ENCODE peak calls at places on chromosome 22, in ten cellular contexts. One of them, this sample, is unnamed.

GRCh38 chr22:21931056-21931455 is 21.6 kb downstream of the PPM1F start:
- DNase-seq in upper lobe of right lung: no peak
- DNase-seq in psoas muscle: no peak
- DNase-seq in activated CD8-positive, alpha-beta memory T cell treated with anti-CD3 and anti-CD28 coated beads, Interleukin-2, amount 50 U/mL, for 4 hours: no peak
- DNase-seq in smooth muscle cell of the brain vasculature: no peak
- DNase-seq in heart left ventricle: no peak
- DNase-seq in adrenal gland: no peak
- DNase-seq in H54: no peak
- DNase-seq in stimulated activated CD8-positive, alpha-beta memory T cell treated with anti-CD3 and anti-CD28 coated beads, Interleukin-15, amount 100 ng/mL, for 4 hours: no peak
- DNase-seq in H9: no peak
- DNase-seq in this sample: no peak

GRCh38 chr22:39220897-39221850 is 23.6 kb downstream of the PDGFB start:
- DNase-seq in upper lobe of right lung: peak; percentile 36
- DNase-seq in psoas muscle: no peak
- DNase-seq in activated CD8-positive, alpha-beta memory T cell treated with anti-CD3 and anti-CD28 coated beads, Interleukin-2, amount 50 U/mL, for 4 hours: no peak
- DNase-seq in smooth muscle cell of the brain vasculature: no peak
- DNase-seq in heart left ventricle: peak; percentile 66
- DNase-seq in adrenal gland: no peak
- DNase-seq in H54: no peak
- DNase-seq in stimulated activated CD8-positive, alpha-beta memory T cell treated with anti-CD3 and anti-CD28 coated beads, Interleukin-15, amount 100 ng/mL, for 4 hours: no peak
- DNase-seq in H9: peak; percentile 5
- DNase-seq in this sample: no peak

GRCh38 chr22:30705710-30706651 is 11.3 kb downstream of the OSBP2 start:
- DNase-seq in upper lobe of right lung: no peak
- DNase-seq in psoas muscle: no peak
- DNase-seq in activated CD8-positive, alpha-beta memory T cell treated with anti-CD3 and anti-CD28 coated beads, Interleukin-2, amount 50 U/mL, for 4 hours: no peak
- DNase-seq in smooth muscle cell of the brain vasculature: no peak
- DNase-seq in heart left ventricle: no peak
- DNase-seq in adrenal gland: peak; percentile 72
- DNase-seq in H54: peak; percentile 15
- DNase-seq in stimulated activated CD8-positive, alpha-beta memory T cell treated with anti-CD3 and anti-CD28 coated beads, Interleukin-15, amount 100 ng/mL, for 4 hours: no peak
- DNase-seq in H9: no peak
- DNase-seq in this sample: no peak

GRCh38 chr22:36334081-36334831 is 53.5 kb downstream of the MYH9 start:
- DNase-seq in upper lobe of right lung: no peak
- DNase-seq in psoas muscle: no peak
- DNase-seq in activated CD8-positive, alpha-beta memory T cell treated with anti-CD3 and anti-CD28 coated beads, Interleukin-2, amount 50 U/mL, for 4 hours: no peak
- DNase-seq in smooth muscle cell of the brain vasculature: no peak
- DNase-seq in heart left ventricle: no peak
- DNase-seq in adrenal gland: no peak
- DNase-seq in H54: no peak
- DNase-seq in stimulated activated CD8-positive, alpha-beta memory T cell treated with anti-CD3 and anti-CD28 coated beads, Interleukin-15, amount 100 ng/mL, for 4 hours: no peak
- DNase-seq in H9: peak; percentile 79
- DNase-seq in this sample: no peak

GRCh38 chr22:30872282-30873041 is 96.1 kb downstream of the MORC2 start:
- DNase-seq in upper lobe of right lung: peak; percentile 58
- DNase-seq in psoas muscle: no peak
- DNase-seq in activated CD8-positive, alpha-beta memory T cell treated with anti-CD3 and anti-CD28 coated beads, Interleukin-2, amount 50 U/mL, for 4 hours: no peak
- DNase-seq in smooth muscle cell of the brain vasculature: no peak
- DNase-seq in heart left ventricle: peak; percentile 7
- DNase-seq in adrenal gland: no peak
- DNase-seq in H54: no peak
- DNase-seq in stimulated activated CD8-positive, alpha-beta memory T cell treated with anti-CD3 and anti-CD28 coated beads, Interleukin-15, amount 100 ng/mL, for 4 hours: no peak
- DNase-seq in H9: no peak
- DNase-seq in this sample: peak; percentile 39

GRCh38 chr22:41023299-41023623 is 69.1 kb upstream of the EP300 start:
- DNase-seq in upper lobe of right lung: no peak
- DNase-seq in psoas muscle: no peak
- DNase-seq in activated CD8-positive, alpha-beta memory T cell treated with anti-CD3 and anti-CD28 coated beads, Interleukin-2, amount 50 U/mL, for 4 hours: no peak
- DNase-seq in smooth muscle cell of the brain vasculature: no peak
- DNase-seq in heart left ventricle: no peak
- DNase-seq in adrenal gland: peak; percentile 14
- DNase-seq in H54: no peak
- DNase-seq in stimulated activated CD8-positive, alpha-beta memory T cell treated with anti-CD3 and anti-CD28 coated beads, Interleukin-15, amount 100 ng/mL, for 4 hours: no peak
- DNase-seq in H9: no peak
- DNase-seq in this sample: no peak

GRCh38 chr22:23762866-23763578 is at the start of gene C22orf15:
- DNase-seq in upper lobe of right lung: no peak
- DNase-seq in psoas muscle: peak; percentile 62
- DNase-seq in activated CD8-positive, alpha-beta memory T cell treated with anti-CD3 and anti-CD28 coated beads, Interleukin-2, amount 50 U/mL, for 4 hours: no peak
- DNase-seq in smooth muscle cell of the brain vasculature: no peak
- DNase-seq in heart left ventricle: no peak
- DNase-seq in adrenal gland: no peak
- DNase-seq in H54: peak; percentile 62
- DNase-seq in stimulated activated CD8-positive, alpha-beta memory T cell treated with anti-CD3 and anti-CD28 coated beads, Interleukin-15, amount 100 ng/mL, for 4 hours: no peak
- DNase-seq in H9: peak; percentile 77
- DNase-seq in this sample: no peak

GRCh38 chr22:17627961-17628303 is 617 bp downstream of the ATP6V1E1 start:
- DNase-seq in upper lobe of right lung: no peak
- DNase-seq in psoas muscle: peak; percentile 69
- DNase-seq in activated CD8-positive, alpha-beta memory T cell treated with anti-CD3 and anti-CD28 coated beads, Interleukin-2, amount 50 U/mL, for 4 hours: no peak
- DNase-seq in smooth muscle cell of the brain vasculature: no peak
- DNase-seq in heart left ventricle: no peak
- DNase-seq in adrenal gland: peak; percentile 37
- DNase-seq in H54: no peak
- DNase-seq in stimulated activated CD8-positive, alpha-beta memory T cell treated with anti-CD3 and anti-CD28 coated beads, Interleukin-15, amount 100 ng/mL, for 4 hours: no peak
- DNase-seq in H9: no peak
- DNase-seq in this sample: no peak

GRCh38 chr22:19579113-19579811 is 55.1 kb upstream of the CLDN5 start:
- DNase-seq in upper lobe of right lung: no peak
- DNase-seq in psoas muscle: no peak
- DNase-seq in activated CD8-positive, alpha-beta memory T cell treated with anti-CD3 and anti-CD28 coated beads, Interleukin-2, amount 50 U/mL, for 4 hours: no peak
- DNase-seq in smooth muscle cell of the brain vasculature: no peak
- DNase-seq in heart left ventricle: no peak
- DNase-seq in adrenal gland: no peak
- DNase-seq in H54: no peak
- DNase-seq in stimulated activated CD8-positive, alpha-beta memory T cell treated with anti-CD3 and anti-CD28 coated beads, Interleukin-15, amount 100 ng/mL, for 4 hours: no peak
- DNase-seq in H9: no peak
- DNase-seq in this sample: no peak

GRCh38 chr22:47067331-47067890 is 305.0 kb downstream of the TBC1D22A start:
- DNase-seq in upper lobe of right lung: no peak
- DNase-seq in psoas muscle: no peak
- DNase-seq in activated CD8-positive, alpha-beta memory T cell treated with anti-CD3 and anti-CD28 coated beads, Interleukin-2, amount 50 U/mL, for 4 hours: no peak
- DNase-seq in smooth muscle cell of the brain vasculature: no peak
- DNase-seq in heart left ventricle: no peak
- DNase-seq in adrenal gland: no peak
- DNase-seq in H54: no peak
- DNase-seq in stimulated activated CD8-positive, alpha-beta memory T cell treated with anti-CD3 and anti-CD28 coated beads, Interleukin-15, amount 100 ng/mL, for 4 hours: no peak
- DNase-seq in H9: peak; percentile 19
- DNase-seq in this sample: no peak

GRCh38 chr22:50027639-50028537 is 15.3 kb upstream of the IL17REL start:
- DNase-seq in upper lobe of right lung: peak; percentile 74
- DNase-seq in psoas muscle: no peak
- DNase-seq in activated CD8-positive, alpha-beta memory T cell treated with anti-CD3 and anti-CD28 coated beads, Interleukin-2, amount 50 U/mL, for 4 hours: peak; percentile 68
- DNase-seq in smooth muscle cell of the brain vasculature: no peak
- DNase-seq in heart left ventricle: no peak
- DNase-seq in adrenal gland: no peak
- DNase-seq in H54: no peak
- DNase-seq in stimulated activated CD8-positive, alpha-beta memory T cell treated with anti-CD3 and anti-CD28 coated beads, Interleukin-15, amount 100 ng/mL, for 4 hours: peak; percentile 50
- DNase-seq in H9: peak; percentile 22
- DNase-seq in this sample: no peak

This sample was measured in hippocampal formation.